ENCODE peak calls at places on chromosomes 7 and 10, in eight cellular contexts. G is left cardiac atrium; R is right lobe of liver; W is stimulated activated CD4-positive, alpha-beta T cell treated with anti-CD3 and anti-CD28 coated beads, Interleukin-2, amount 100 ng/mL, for 24 hours; X is stimulated activated CD8-positive, alpha-beta memory T cell treated with anti-CD3 and anti-CD28 coated beads, Interleukin-15, amount 100 ng/mL, for 24 hours; D is activated CD4-positive, CD25-positive, alpha-beta regulatory T cell; E is progenitor cell of endocrine pancreas; N is right atrium auricular region. S is an unnamed sample.

GRCh38 chr7:26636808-26637207 is 227.6 kb downstream of the SKAP2 start:
- DNase-seq in G (no peak), R (no peak), W (no peak), X (no peak), D (no peak), E (no peak), N (no peak), S (no peak)

GRCh38 chr10:47264797-47265281 is 35.2 kb upstream of the GDF10 start:
- DNase-seq in G (no peak), R (peak; percentile 33), W (peak; percentile 63), X (no peak), D (no peak), E (no peak), N (no peak), S (no peak)

GRCh38 chr10:42836096-42836495 is 53.5 kb downstream of the BMS1 start:
- DNase-seq in G (no peak), R (no peak), W (no peak), X (no peak), D (no peak), E (no peak), N (no peak), S (no peak)

GRCh38 chr10:100318201-100318600 is 11.8 kb downstream of the PKD2L1 start:
- DNase-seq in G (no peak), R (no peak), W (no peak), X (no peak), D (no peak), E (no peak), N (no peak), S (no peak)

GRCh38 chr7:27590421-27590820 is 72.3 kb downstream of the HIBADH start:
- DNase-seq in G (no peak), R (no peak), W (no peak), X (no peak), D (no peak), E (no peak), N (no peak), S (no peak)

GRCh38 chr10:50885097-50885859 is at the start of gene A1CF:
- DNase-seq in G (no peak), R (peak; percentile 57), W (no peak), X (no peak), D (no peak), E (no peak), N (no peak), S (no peak)

GRCh38 chr10:92241158-92241500 is 49.7 kb downstream of the CPEB3 start:
- DNase-seq in G (no peak), R (peak; percentile 48), W (no peak), X (no peak), D (no peak), E (no peak), N (no peak), S (no peak)

GRCh38 chr10:122044713-122045112 is 55.8 kb downstream of the TACC2 start:
- DNase-seq in G (no peak), R (peak; percentile 82), W (no peak), X (no peak), D (no peak), E (no peak), N (no peak), S (no peak)

GRCh38 chr10:8768854-8769253 is 714.4 kb downstream of the GATA3 start:
- DNase-seq in G (no peak), R (no peak), W (no peak), X (no peak), D (no peak), E (no peak), N (no peak), S (no peak)

GRCh38 chr7:50069613-50070012 is 23.4 kb downstream of the ZPBP start:
- DNase-seq in G (peak; percentile 49), R (peak; percentile 50), W (peak; percentile 30), X (no peak), D (no peak), E (no peak), N (no peak), S (no peak)

GRCh38 chr10:30784896-30785605 is 155.5 kb upstream of the LYZL2 start:
- DNase-seq in G (peak; percentile 89), R (peak; percentile 66), W (peak; percentile 26), X (no peak), D (no peak), E (peak; percentile 66), N (peak; percentile 90), S (no peak)

GRCh38 chr7:97005764-97006145 is 402 bp downstream of the DLX6 start:
- DNase-seq in G (no peak), R (no peak), W (no peak), X (no peak), D (no peak), E (no peak), N (no peak), S (no peak)

GRCh38 chr7:39295791-39296190 is 270.4 kb upstream of the YAE1 start:
- DNase-seq in G (no peak), R (no peak), W (no peak), X (no peak), D (no peak), E (no peak), N (no peak), S (no peak)

GRCh38 chr10:118922226-118922625 is 107.3 kb upstream of the NANOS1 start:
- DNase-seq in G (no peak), R (no peak), W (no peak), X (no peak), D (no peak), E (no peak), N (peak; percentile 13), S (no peak)

GRCh38 chr7:106278695-106279094 is 6.1 kb downstream of the NAMPT start:
- DNase-seq in G (no peak), R (no peak), W (no peak), X (no peak), D (no peak), E (no peak), N (no peak), S (no peak)

GRCh38 chr10:91034494-91035157 is 113.7 kb upstream of the ANKRD1 start:
- DNase-seq in G (peak; percentile 82), R (peak; percentile 60), W (no peak), X (no peak), D (no peak), E (no peak), N (peak; percentile 81), S (no peak)

GRCh38 chr7:10718768-10719167 is 254.9 kb upstream of the PHF14 start:
- DNase-seq in G (no peak), R (no peak), W (no peak), X (no peak), D (no peak), E (no peak), N (no peak), S (no peak)

GRCh38 chr7:20005081-20005480 is 212.1 kb downstream of the MACC1 start:
- DNase-seq in G (no peak), R (no peak), W (no peak), X (no peak), D (no peak), E (no peak), N (no peak), S (no peak)

GRCh38 chr10:18261660-18262292 is 121.6 kb downstream of the CACNB2 start:
- DNase-seq in G (no peak), R (no peak), W (no peak), X (no peak), D (no peak), E (no peak), N (no peak), S (no peak)

GRCh38 chr7:4182605-4183300 is 499.3 kb upstream of the FOXK1 start:
- DNase-seq in G (no peak), R (no peak), W (no peak), X (no peak), D (no peak), E (no peak), N (no peak), S (no peak)

GRCh38 chr10:69479241-69479730 is 28.0 kb downstream of the TSPAN15 start:
- DNase-seq in G (peak; percentile 57), R (no peak), W (no peak), X (no peak), D (no peak), E (no peak), N (no peak), S (no peak)

GRCh38 chr7:121832347-121832746 is 40.6 kb upstream of the PTPRZ1 start:
- DNase-seq in G (peak; percentile 22), R (no peak), W (no peak), X (no peak), D (no peak), E (no peak), N (no peak), S (no peak)

GRCh38 chr10:23514321-23514720 is 75.4 kb downstream of the OTUD1 start:
- DNase-seq in G (no peak), R (no peak), W (no peak), X (no peak), D (no peak), E (no peak), N (no peak), S (no peak)

GRCh38 chr10:11290156-11290890 is 272.7 kb downstream of the CELF2 start:
- DNase-seq in G (no peak), R (no peak), W (peak; percentile 11), X (no peak), D (no peak), E (no peak), N (no peak), S (no peak)

GRCh38 chr10:6348091-6348862 is 145.5 kb downstream of the PFKFB3 start:
- DNase-seq in G (peak; percentile 54), R (no peak), W (peak; percentile 82), X (peak; percentile 40), D (peak; percentile 58), E (no peak), N (no peak), S (peak; percentile 39)

GRCh38 chr10:83564889-83565588 is 574.3 kb upstream of the GHITM start:
- DNase-seq in G (no peak), R (no peak), W (no peak), X (no peak), D (no peak), E (no peak), N (no peak), S (no peak)

GRCh38 chr10:132554991-132555647 is 17.5 kb downstream of the INPP5A start:
- DNase-seq in G (peak; percentile 71), R (peak; percentile 69), W (no peak), X (no peak), D (peak; percentile 50), E (no peak), N (no peak), S (no peak)

GRCh38 chr7:23539494-23539907 is 7.7 kb upstream of the TRA2A start:
- DNase-seq in G (no peak), R (no peak), W (no peak), X (no peak), D (no peak), E (no peak), N (no peak), S (no peak)

GRCh38 chr7:116706668-116707126 is 34.7 kb downstream of the MET start:
- DNase-seq in G (no peak), R (no peak), W (no peak), X (no peak), D (no peak), E (no peak), N (no peak), S (no peak)

GRCh38 chr10:46225597-46225996 is 61.2 kb upstream of the ANTXRL start:
- DNase-seq in G (no peak), R (peak; percentile 37), W (no peak), X (no peak), D (no peak), E (peak; percentile 6), N (peak; percentile 28), S (no peak)

GRCh38 chr10:71267508-71268240 is 51.4 kb upstream of the SLC29A3 start:
- DNase-seq in G (no peak), R (no peak), W (no peak), X (no peak), D (no peak), E (no peak), N (no peak), S (no peak)

GRCh38 chr7:5594616-5595544 is 171.2 kb upstream of the TNRC18 start:
- DNase-seq in G (no peak), R (no peak), W (no peak), X (no peak), D (no peak), E (no peak), N (no peak), S (no peak)

GRCh38 chr7:20870977-20871376 is 84.3 kb upstream of the SP8 start:
- DNase-seq in G (no peak), R (no peak), W (no peak), X (no peak), D (no peak), E (no peak), N (no peak), S (no peak)

GRCh38 chr7:85833071-85833470 is 646.2 kb upstream of the SEMA3D start:
- DNase-seq in G (no peak), R (no peak), W (no peak), X (no peak), D (no peak), E (no peak), N (no peak), S (no peak)